ENCODE peak calls at places on chromosomes 1 and 21, in four cellular contexts. A is body of pancreas, J is HepG2, N is esophagus squamous epithelium. E is an unnamed sample.

GRCh38 chr1:215623162-215623561 is 56.1 kb downstream of the KCTD3 start:
- DNase-seq in A (no peak), J (no peak), N (no peak), E (no peak)

GRCh38 chr1:2977886-2978611 is 43.2 kb upstream of the ACTRT2 start:
- DNase-seq in A (no peak), J (no peak), N (no peak), E (no peak)

GRCh38 chr1:230169454-230170152 is 102.6 kb downstream of the GALNT2 start:
- DNase-seq in A (no peak), J (no peak), N (no peak), E (peak; percentile 34)

GRCh38 chr1:101203812-101204540 is 32.8 kb upstream of the S1PR1 start:
- DNase-seq in A (no peak), J (no peak), N (no peak), E (peak; percentile 6)

GRCh38 chr1:155085504-155086181 is 7.0 kb downstream of the EFNA3 start:
- DNase-seq in A (peak; percentile 78), J (no peak), N (peak; percentile 40), E (peak; percentile 68)

GRCh38 chr1:24193046-24193445 is 6.0 kb upstream of the IFNLR1 start:
- DNase-seq in A (no peak), J (no peak), N (no peak), E (peak; percentile 34)

GRCh38 chr1:75533085-75533484 is 77.8 kb downstream of the SLC44A5 start:
- DNase-seq in A (no peak), J (no peak), N (no peak), E (no peak)

GRCh38 chr1:28510350-28511223 is 4.7 kb downstream of the RCC1 start:
- DNase-seq in A (no peak), J (peak; percentile 55), N (no peak), E (peak; percentile 24)

GRCh38 chr1:171433451-171433850 is 51.9 kb upstream of the PRRC2C start:
- DNase-seq in A (no peak), J (no peak), N (no peak), E (no peak)

GRCh38 chr1:206560021-206560716 is 52.1 kb downstream of the EIF2D start:
- DNase-seq in A (peak; percentile 54), J (no peak), N (no peak), E (no peak)

GRCh38 chr21:35904995-35905972 is 155.0 kb downstream of the SETD4 start:
- DNase-seq in A (peak; percentile 32), J (no peak), N (no peak), E (no peak)

GRCh38 chr1:4730078-4730477 is 75.7 kb downstream of the AJAP1 start:
- DNase-seq in A (no peak), J (no peak), N (no peak), E (no peak)

GRCh38 chr1:109255673-109256072 is 6.3 kb downstream of the CELSR2 start:
- DNase-seq in A (no peak), J (no peak), N (no peak), E (no peak)

GRCh38 chr1:40855513-40855912 is 6.7 kb downstream of the CITED4 start:
- DNase-seq in A (no peak), J (peak; percentile 22), N (no peak), E (no peak)

GRCh38 chr1:204190212-204191211 is 5.8 kb downstream of the KISS1 start:
- DNase-seq in A (peak; percentile 13), J (peak; percentile 60), N (no peak), E (peak; percentile 60)

GRCh38 chr1:115476616-115477015 is 138.6 kb upstream of the NGF start:
- DNase-seq in A (no peak), J (peak; percentile 9), N (no peak), E (no peak)

GRCh38 chr1:174090476-174090875 is 68.3 kb upstream of the RC3H1 start:
- DNase-seq in A (no peak), J (no peak), N (no peak), E (no peak)

GRCh38 chr1:33045814-33046213 is 9.1 kb upstream of the AK2 start:
- DNase-seq in A (no peak), J (no peak), N (no peak), E (no peak)

GRCh38 chr1:157773723-157774350 is 3.1 kb downstream of the FCRL2 start:
- DNase-seq in A (no peak), J (peak; percentile 3), N (no peak), E (no peak)

GRCh38 chr1:65264197-65264929 is 45.0 kb upstream of the DNAJC6 start:
- DNase-seq in A (no peak), J (no peak), N (no peak), E (peak; percentile 84)

GRCh38 chr1:13540871-13541270 is 27.1 kb upstream of the LRRC38 start:
- DNase-seq in A (no peak), J (no peak), N (no peak), E (no peak)

GRCh38 chr1:169793730-169794129 is 977 bp downstream of the METTL18 start:
- DNase-seq in A (no peak), J (no peak), N (no peak), E (no peak)
- H3K4me3 ChIP-seq in A (peak overlapping the region; percentile 52), J (peak overlapping the region; percentile 82), N (peak overlapping the region; percentile 82), E (peak overlapping the region; percentile 93)

GRCh38 chr1:6268431-6268830 is 7.5 kb upstream of the GPR153 start:
- DNase-seq in A (no peak), J (no peak), N (no peak), E (no peak)
- H3K4me1 ChIP-seq in A (no peaks in the 10 kb centered on the region), J (peaks cover 11% of the 10 kb centered on the region), N (peaks cover 46% of the 10 kb centered on the region), E (peaks cover 9% of the 10 kb centered on the region)

GRCh38 chr21:45208627-45208951 is 79.1 kb downstream of the POFUT2 start:
- DNase-seq in A (no peak), J (no peak), N (no peak), E (no peak)
- H3K36me3 ChIP-seq in A (no peaks in the 10 kb centered on the region), J (peaks cover 3% of the 10 kb centered on the region), N (no peaks in the 10 kb centered on the region), E (peaks cover 72% of the 10 kb centered on the region)

GRCh38 chr1:202283379-202283844 is 58.3 kb downstream of the UBE2T start:
- DNase-seq in A (peak; percentile 7), J (no peak), N (no peak), E (peak; percentile 62)
- H3K4me3 ChIP-seq in A (no peak overlapping the region), J (no peak overlapping the region), N (no peak overlapping the region), E (no peak overlapping the region)

DNA sequence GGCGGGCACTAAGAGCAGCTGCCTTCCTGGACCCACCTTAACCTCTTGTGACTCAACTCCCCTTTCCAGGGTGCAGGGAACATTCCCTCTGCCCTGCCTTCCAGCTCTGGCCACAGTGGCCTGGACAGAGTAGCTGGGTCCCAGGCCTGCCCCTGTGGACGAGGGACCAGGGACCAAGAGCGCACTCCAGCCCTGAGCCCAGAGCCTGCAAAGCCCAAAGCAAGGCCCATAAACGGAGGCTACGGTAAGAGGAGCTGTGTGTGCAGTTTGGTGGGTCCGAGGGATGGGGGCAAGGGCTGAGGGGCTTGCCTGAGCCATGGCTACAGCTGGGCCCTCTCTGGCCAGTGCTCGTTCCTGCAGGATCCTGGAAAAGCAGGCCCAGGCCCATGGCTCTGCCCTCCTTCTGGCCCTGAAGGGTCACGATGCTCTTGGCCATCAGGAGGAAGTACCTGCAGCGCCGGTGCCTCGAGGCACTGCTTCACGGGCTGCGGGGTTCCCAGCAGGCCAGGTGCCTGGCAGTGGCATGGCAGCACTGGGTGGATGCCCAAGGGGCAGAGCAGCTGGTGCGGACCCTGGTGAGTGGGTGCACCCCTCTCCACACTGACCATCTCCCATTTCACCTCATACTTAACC is 17.8 kb downstream of the MTHFR start:
- DNase-seq in A (no peak), J (no peak), N (no peak), E (no peak)
- H3K4me1 ChIP-seq in A (peaks cover 62% of the 10 kb centered on the region), J (peaks cover 40% of the 10 kb centered on the region), N (peaks cover 85% of the 10 kb centered on the region), E (peaks cover 60% of the 10 kb centered on the region)

E was measured in adipocyte.